ENCODE peak calls at places on chromosomes 13 and 19, in seven cellular contexts. J, G, I, K, D, A and N are unnamed samples.

GRCh38 chr13:62702502-62702901 is 1286.9 kb upstream of the PCDH20 start:
- DNase-seq in J (no peak), A (no peak), G (no peak), D (no peak), K (no peak), I (no peak), N (no peak)

GRCh38 chr13:24271611-24272451 is 37.5 kb upstream of the C1QTNF9 start:
- DNase-seq in J (peak), K (no peak), A (peak), G (no peak), D (no peak), I (peak), N (peak)

GRCh38 chr13:27924529-27925141 is 4.8 kb downstream of the PDX1 start:
- DNase-seq in D (no peak), G (no peak), J (no peak), K (peak), I (no peak), A (no peak), N (no peak)

GRCh38 chr13:92976657-92977056 is 249.9 kb upstream of the GPC6 start:
- DNase-seq in J (no peak), K (no peak), G (no peak), A (no peak), D (no peak), I (no peak), N (no peak)

GRCh38 chr13:107721436-107721835 is 493.9 kb downstream of the LIG4 start:
- DNase-seq in K (no peak), I (no peak), A (no peak), J (no peak), G (no peak), D (peak), N (no peak)

GRCh38 chr13:51113969-51114368 is 2.9 kb upstream of the C13orf42 start:
- DNase-seq in A (no peak), K (no peak), I (no peak), G (no peak), D (no peak), J (peak), N (no peak)

GRCh38 chr19:50242586-50242985 is 39.2 kb downstream of the MYH14 start:
- DNase-seq in K (no peak), G (no peak), A (no peak), I (no peak), J (no peak), D (no peak), N (no peak)

GRCh38 chr19:42386974-42387707 is 3.0 kb downstream of the CNFN start:
- DNase-seq in K (peak), J (peak), G (no peak), D (peak), A (peak), I (peak), N (no peak)

GRCh38 chr13:110119943-110120905 is 186.7 kb downstream of the COL4A1 start:
- DNase-seq in G (no peak), A (no peak), D (no peak), J (peak), K (no peak), I (no peak), N (no peak)

GRCh38 chr13:111328111-111328802 is 7.8 kb downstream of the TEX29 start:
- DNase-seq in G (no peak), J (no peak), D (no peak), K (no peak), I (no peak), A (no peak), N (no peak)

GRCh38 chr19:16878181-16878965 is 10.4 kb upstream of the F2RL3 start:
- DNase-seq in D (no peak), A (no peak), K (no peak), J (no peak), G (no peak), I (no peak), N (no peak)

GRCh38 chr19:45253396-45254027 is 2.4 kb downstream of the MARK4 start:
- DNase-seq in K (no peak), I (no peak), D (no peak), A (no peak), G (no peak), J (peak), N (no peak)

GRCh38 chr19:17337675-17338439 is 504 bp downstream of the GTPBP3 start:
- DNase-seq in D (no peak), G (no peak), A (peak), J (peak), I (no peak), K (peak), N (no peak)

GRCh38 chr19:4449022-4449825 is 8.4 kb downstream of the UBXN6 start:
- DNase-seq in G (no peak), K (no peak), A (no peak), D (no peak), J (no peak), I (peak), N (no peak)

GRCh38 chr13:35712907-35713685 is 236.6 kb upstream of the MAB21L1 start:
- DNase-seq in D (no peak), J (peak), G (peak), A (no peak), I (no peak), K (no peak), N (no peak)

GRCh38 chr19:11849264-11849615 is 714 bp downstream of the ZNF439 start:
- DNase-seq in K (no peak), J (no peak), I (no peak), D (no peak), A (no peak), G (no peak), N (no peak)

GRCh38 chr19:56125806-56126590 is 4.9 kb upstream of the ZNF787 start:
- DNase-seq in I (no peak), K (no peak), A (no peak), G (no peak), D (no peak), J (no peak), N (no peak)

GRCh38 chr19:38155453-38155852 is 68.6 kb downstream of the DPF1 start:
- DNase-seq in A (no peak), K (no peak), J (peak), D (no peak), G (no peak), I (no peak), N (no peak)

GRCh38 chr19:40445006-40445312 is 824 bp upstream of the SERTAD3 start:
- DNase-seq in G (no peak), I (no peak), J (no peak), K (no peak), D (no peak), A (no peak), N (no peak)

GRCh38 chr13:113152894-113153809 is 5.3 kb upstream of the PROZ start:
- DNase-seq in D (peak), A (no peak), J (no peak), G (no peak), I (peak), K (peak), N (no peak)

GRCh38 chr13:44112700-44113329 is 233.1 kb downstream of the LACC1 start:
- DNase-seq in K (no peak), A (no peak), G (no peak), J (no peak), D (no peak), I (no peak), N (no peak)

GRCh38 chr13:46685006-46685730 is 111.8 kb downstream of the ESD start:
- DNase-seq in I (no peak), K (no peak), A (no peak), D (no peak), G (no peak), J (no peak), N (no peak)

GRCh38 chr13:32645854-32646253 is 59.6 kb downstream of the PDS5B start:
- DNase-seq in A (no peak), G (no peak), I (no peak), K (no peak), D (no peak), J (no peak), N (no peak)

GRCh38 chr13:32362574-32362973 is 47.3 kb downstream of the BRCA2 start:
- DNase-seq in A (no peak), J (no peak), D (no peak), G (no peak), K (no peak), I (no peak), N (no peak)

GRCh38 chr13:83503424-83503823 is 378.9 kb downstream of the SLITRK1 start:
- DNase-seq in A (no peak), K (no peak), D (no peak), G (no peak), I (no peak), J (peak), N (no peak)

GRCh38 chr19:15114153-15114540 is 6.9 kb downstream of the SYDE1 start:
- DNase-seq in I (no peak), J (no peak), D (no peak), K (no peak), A (no peak), G (no peak), N (no peak)

GRCh38 chr19:50823389-50824042 is at the start of gene KLK1:
- DNase-seq in G (no peak), I (no peak), D (no peak), A (no peak), J (no peak), K (no peak), N (no peak)

GRCh38 chr19:29811125-29812079 is at the start of gene CCNE1:
- DNase-seq in K (peak), A (peak), D (peak), J (peak), I (peak), G (no peak), N (peak)

GRCh38 chr13:49246850-49247721 is 639 bp upstream of the CDADC1 start:
- DNase-seq in J (no peak), I (no peak), D (no peak), G (no peak), A (no peak), K (no peak), N (no peak)

GRCh38 chr13:36819811-36820140 is 754 bp downstream of the RFXAP start:
- DNase-seq in J (peak), K (no peak), A (no peak), I (no peak), G (no peak), D (peak), N (no peak)

GRCh38 chr13:114155923-114156883 is 22.9 kb upstream of the CFAP97D2 start:
- DNase-seq in J (no peak), A (no peak), G (no peak), I (no peak), K (no peak), D (no peak), N (no peak)

GRCh38 chr19:58361900-58362271 is 665 bp downstream of the ZNF497 start:
- DNase-seq in J (no peak), I (peak), G (no peak), D (peak), A (peak), K (no peak), N (no peak)

GRCh38 chr13:94033830-94034642 is 445.4 kb downstream of the DCT start:
- DNase-seq in D (no peak), K (no peak), J (no peak), G (no peak), I (no peak), A (no peak), N (no peak)

GRCh38 chr19:15015946-15016542 is 33.2 kb upstream of the CASP14 start:
- DNase-seq in I (no peak), J (no peak), G (no peak), A (peak), K (peak), D (no peak), N (no peak)

GRCh38 chr19:7202888-7203287 is 91.3 kb downstream of the INSR start:
- DNase-seq in I (no peak), K (no peak), G (no peak), A (no peak), J (no peak), D (no peak), N (no peak)

GRCh38 chr13:31909889-31910551 is 121.6 kb upstream of the FRY start:
- DNase-seq in J (peak), I (no peak), A (peak), K (peak), G (peak), D (peak), N (no peak)

GRCh38 chr13:74145249-74145970 is 11.2 kb upstream of the KLF12 start:
- DNase-seq in D (no peak), I (no peak), K (no peak), G (no peak), J (no peak), A (no peak), N (no peak)

GRCh38 chr13:60755380-60756163 is 358.6 kb downstream of the TDRD3 start:
- DNase-seq in K (no peak), I (no peak), D (no peak), J (peak), G (no peak), A (peak), N (peak)

GRCh38 chr13:60758637-60759036 is 361.6 kb downstream of the TDRD3 start:
- DNase-seq in D (no peak), I (no peak), A (no peak), K (no peak), G (no peak), J (peak), N (no peak)

GRCh38 chr13:60756306-60756705 is 359.3 kb downstream of the TDRD3 start:
- DNase-seq in J (peak), A (no peak), I (no peak), D (no peak), G (no peak), K (no peak), N (peak)

GRCh38 chr13:60759499-60759898 is 362.5 kb downstream of the TDRD3 start:
- DNase-seq in D (no peak), I (no peak), A (no peak), K (no peak), G (no peak), J (peak), N (peak)

DNA sequence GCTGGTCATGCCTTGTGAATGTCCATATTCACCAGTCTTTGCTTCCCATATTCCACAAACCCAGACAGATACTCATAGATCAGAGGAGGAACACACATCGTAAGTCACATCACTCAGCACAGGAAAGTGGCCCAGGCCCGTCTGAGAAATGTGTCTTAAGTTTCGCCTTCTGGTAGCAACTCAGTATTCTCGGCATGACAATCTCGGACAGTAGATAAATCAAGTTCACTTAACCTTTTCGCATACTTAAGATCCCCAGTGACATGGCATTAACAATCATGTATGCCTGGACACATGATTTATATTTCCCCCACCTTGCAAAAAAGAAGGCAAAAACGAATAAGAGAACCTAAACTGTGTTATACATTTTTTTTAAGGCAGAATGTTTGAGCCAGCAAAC is 360.5 kb downstream of the TDRD3 start:
- DNase-seq in I (no peak), K (no peak), D (no peak), J (no peak), G (no peak), A (no peak), N (no peak)
- TF ChIP-seq CTCF in I (no peak), K (no peak), D (no peak), J (no peak), G (no peak), A (no peak), N (no peak)

GRCh38 chr19:1864480-1865171 is 1.2 kb upstream of the KLF16 start:
- DNase-seq in G (no peak), J (peak), D (peak), I (peak), K (peak), A (peak), N (no peak)
- TF ChIP-seq CTCF in G (peak), J (peak), D (peak), I (peak), K (peak), A (peak), N (peak)

GRCh38 chr13:41193919-41194824 is at the start of gene KBTBD7:
- DNase-seq in A (peak), D (peak), K (peak), I (peak), G (peak), J (peak), N (peak)

GRCh38 chr13:41199061-41199460 is 4.7 kb upstream of the KBTBD7 start:
- DNase-seq in G (no peak), A (no peak), D (no peak), I (no peak), J (no peak), K (no peak), N (no peak)

GRCh38 chr13:41196011-41196410 is 1.6 kb upstream of the KBTBD7 start:
- DNase-seq in I (no peak), D (no peak), A (no peak), K (no peak), J (no peak), G (no peak), N (no peak)

GRCh38 chr13:41199526-41199925 is 5.2 kb upstream of the KBTBD7 start:
- DNase-seq in I (no peak), G (no peak), K (no peak), D (no peak), J (no peak), A (no peak), N (no peak)

GRCh38 chr13:41196620-41197019 is 2.3 kb upstream of the KBTBD7 start:
- DNase-seq in A (no peak), J (peak), D (no peak), I (no peak), G (no peak), K (no peak), N (no peak)
- TF ChIP-seq CTCF in A (peak), J (peak), D (no peak), I (no peak), G (peak), K (no peak), N (peak)

GRCh38 chr13:38900188-38900587 is 90.4 kb downstream of the STOML3 start:
- DNase-seq in K (no peak), J (no peak), G (no peak), I (no peak), A (no peak), D (peak), N (no peak)
- TF ChIP-seq CTCF in K (peak), J (no peak), G (peak), I (no peak), A (peak), D (peak), N (peak)

DNA sequence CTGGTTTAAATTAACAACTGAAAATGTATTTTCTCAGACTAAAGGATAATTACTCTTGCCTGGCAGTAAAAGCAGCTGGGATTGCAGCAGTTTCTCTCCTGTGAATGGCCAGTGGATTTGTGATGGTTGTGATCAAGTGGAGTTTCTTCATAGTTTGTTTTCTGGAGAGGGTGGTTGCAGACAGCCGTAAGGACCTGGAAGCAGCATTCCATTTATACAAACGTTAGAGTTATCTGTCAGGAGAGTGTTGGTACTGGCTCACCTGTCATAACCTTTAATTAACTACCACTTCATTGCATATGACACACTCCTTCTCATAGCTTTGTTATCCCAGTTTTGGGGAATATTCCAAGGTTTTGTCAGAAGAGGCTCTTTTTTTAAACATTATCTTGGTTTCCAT is 258.4 kb upstream of the SLC10A2 start:
- DNase-seq in A (no peak), K (no peak), I (no peak), D (no peak), J (no peak), G (no peak), N (no peak)
- TF ChIP-seq CTCF in A (no peak), K (no peak), I (no peak), D (no peak), J (no peak), G (no peak), N (no peak)